ENCODE peak calls at places on chromosomes 5 and 9, in seven cellular contexts. U is HCT116, R is H1, Y is K562, F is HepG2, A is SK-N-SH, Q is GM12878. T is an unnamed sample.
A peak's percentile ranks its signal among the peaks of the same experiment; 100 is the strongest.

GRCh38 chr9:27369591-27369990 is 72.6 kb upstream of the EQTN start:
- DNase-seq in U (no peak), R (no peak), Y (no peak), F (no peak), A (no peak), Q (no peak), T (no peak)

GRCh38 chr9:115615821-115616665 is 498.1 kb upstream of the TNC start:
- DNase-seq in U (no peak), R (no peak), Y (no peak), F (no peak), A (peak; percentile 4), Q (no peak), T (no peak)

GRCh38 chr5:98499892-98500291 is 273.6 kb upstream of the RGMB start:
- DNase-seq in U (no peak), R (no peak), Y (no peak), F (no peak), A (no peak), Q (no peak), T (no peak)

GRCh38 chr5:117262607-117263131 is 688.0 kb upstream of the SEMA6A start:
- DNase-seq in U (no peak), R (no peak), Y (no peak), F (no peak), A (no peak), Q (no peak), T (no peak)

GRCh38 chr5:77138981-77139380 is 51.9 kb upstream of the ZBED3 start:
- DNase-seq in U (no peak), R (no peak), Y (no peak), F (no peak), A (peak; percentile 13), Q (no peak), T (no peak)

GRCh38 chr9:91163773-91164471 is 197.8 kb downstream of the AUH start:
- DNase-seq in U (no peak), R (no peak), Y (no peak), F (no peak), A (no peak), Q (no peak), T (no peak)

GRCh38 chr9:36064448-36065037 is 27.8 kb downstream of the RECK start:
- DNase-seq in U (no peak), R (no peak), Y (no peak), F (no peak), A (no peak), Q (no peak), T (no peak)

GRCh38 chr5:39678533-39678932 is 253.8 kb upstream of the DAB2 start:
- DNase-seq in U (no peak), R (no peak), Y (no peak), F (no peak), A (no peak), Q (no peak), T (no peak)

GRCh38 chr9:93471135-93471534 is 17.8 kb upstream of the FAM120AOS start:
- DNase-seq in U (no peak), R (no peak), Y (no peak), F (no peak), A (no peak), Q (no peak), T (no peak)

GRCh38 chr5:158832736-158833135 is 267.0 kb downstream of the EBF1 start:
- DNase-seq in U (no peak), R (no peak), Y (no peak), F (no peak), A (no peak), Q (no peak), T (no peak)

GRCh38 chr5:145806923-145807322 is 28.2 kb downstream of the PRELID2 start:
- DNase-seq in U (no peak), R (no peak), Y (no peak), F (no peak), A (no peak), Q (no peak), T (no peak)

GRCh38 chr9:117496307-117496706 is 81.5 kb upstream of the ASTN2 start:
- DNase-seq in U (no peak), R (no peak), Y (no peak), F (no peak), A (no peak), Q (no peak), T (no peak)

GRCh38 chr5:140342287-140342686 is 4.1 kb downstream of the HBEGF start:
- DNase-seq in U (no peak), R (no peak), Y (no peak), F (no peak), A (no peak), Q (peak; percentile 60), T (no peak)

GRCh38 chr5:106331415-106331814 is 1339.3 kb downstream of the EFNA5 start:
- DNase-seq in U (no peak), R (no peak), Y (no peak), F (no peak), A (no peak), Q (no peak), T (no peak)

GRCh38 chr5:124789104-124789605 is 42.7 kb upstream of the ZNF608 start:
- DNase-seq in U (no peak), R (no peak), Y (no peak), F (no peak), A (no peak), Q (no peak), T (no peak)

GRCh38 chr9:2255128-2255527 is 240.0 kb downstream of the SMARCA2 start:
- DNase-seq in U (no peak), R (no peak), Y (no peak), F (peak; percentile 17), A (no peak), Q (no peak), T (peak; percentile 58)

GRCh38 chr9:13163946-13164345 is 115.5 kb downstream of the MPDZ start:
- DNase-seq in U (no peak), R (no peak), Y (no peak), F (no peak), A (no peak), Q (no peak), T (no peak)

GRCh38 chr5:33639478-33639877 is 198.7 kb downstream of the TARS1 start:
- DNase-seq in U (no peak), R (no peak), Y (no peak), F (no peak), A (no peak), Q (no peak), T (no peak)

GRCh38 chr9:93254806-93255519 is 71.0 kb downstream of the WNK2 start:
- DNase-seq in U (no peak), R (peak; percentile 42), Y (no peak), F (no peak), A (no peak), Q (no peak), T (no peak)

GRCh38 chr5:39211773-39212172 is 7.6 kb downstream of the FYB1 start:
- DNase-seq in U (no peak), R (no peak), Y (no peak), F (no peak), A (no peak), Q (no peak), T (no peak)

GRCh38 chr9:129482521-129483466 is 138.1 kb downstream of the C9orf50 start:
- DNase-seq in U (no peak), R (no peak), Y (peak; percentile 84), F (no peak), A (peak; percentile 90), Q (no peak), T (peak; percentile 83)

GRCh38 chr5:76175051-76175666 is 92.0 kb downstream of the SV2C start:
- DNase-seq in U (peak; percentile 46), R (peak; percentile 71), Y (peak; percentile 68), F (peak; percentile 48), A (peak; percentile 80), Q (peak; percentile 32), T (peak; percentile 90)

GRCh38 chr9:115524467-115525059 is 406.6 kb upstream of the TNC start:
- DNase-seq in U (peak; percentile 47), R (no peak), Y (no peak), F (peak; percentile 32), A (peak; percentile 44), Q (no peak), T (peak; percentile 16)

GRCh38 chr9:129639034-129639630 is 2.8 kb downstream of the ASB6 start:
- DNase-seq in U (no peak), R (no peak), Y (no peak), F (no peak), A (no peak), Q (no peak), T (no peak)

GRCh38 chr9:3956081-3956701 is 343.7 kb downstream of the GLIS3 start:
- DNase-seq in U (no peak), R (no peak), Y (no peak), F (no peak), A (no peak), Q (no peak), T (no peak)

GRCh38 chr9:16771352-16771751 is 99.1 kb downstream of the BNC2 start:
- DNase-seq in U (no peak), R (no peak), Y (no peak), F (no peak), A (no peak), Q (no peak), T (no peak)

GRCh38 chr9:78292716-78293497 is 4.0 kb upstream of the PSAT1 start:
- DNase-seq in U (no peak), R (no peak), Y (no peak), F (peak; percentile 62), A (no peak), Q (no peak), T (no peak)

GRCh38 chr5:164153469-164154172 is 648.2 kb downstream of the MAT2B start:
- DNase-seq in U (no peak), R (no peak), Y (no peak), F (no peak), A (no peak), Q (no peak), T (no peak)

GRCh38 chr5:141915881-141916336 is 7.8 kb upstream of the DELE1 start:
- DNase-seq in U (peak; percentile 8), R (peak; percentile 58), Y (no peak), F (no peak), A (no peak), Q (no peak), T (no peak)

GRCh38 chr5:172953776-172954189 is 5.4 kb upstream of the RPL26L1 start:
- DNase-seq in U (no peak), R (no peak), Y (no peak), F (no peak), A (no peak), Q (no peak), T (no peak)
- TF ChIP-seq JUND in U (no peak), R (no peak), Y (no peak), F (no peak), A (peak; percentile 46), Q (no peak), T (no peak)

GRCh38 chr5:5665225-5666075 is 243.0 kb downstream of the ICE1 start:
- DNase-seq in U (peak; percentile 27), R (no peak), Y (no peak), F (no peak), A (no peak), Q (no peak), T (no peak)
- TF ChIP-seq JUND in U (no peak), R (no peak), Y (no peak), F (no peak), A (no peak), Q (no peak), T (no peak)

GRCh38 chr5:175517824-175518450 is 39.6 kb downstream of the SFXN1 start:
- DNase-seq in U (peak; percentile 8), R (no peak), Y (peak; percentile 67), F (no peak), A (no peak), Q (no peak), T (no peak)
- TF ChIP-seq JUND in U (peak; percentile 81), R (no peak), Y (peak; percentile 99), F (no peak), A (peak; percentile 75), Q (no peak), T (no peak)

DNA sequence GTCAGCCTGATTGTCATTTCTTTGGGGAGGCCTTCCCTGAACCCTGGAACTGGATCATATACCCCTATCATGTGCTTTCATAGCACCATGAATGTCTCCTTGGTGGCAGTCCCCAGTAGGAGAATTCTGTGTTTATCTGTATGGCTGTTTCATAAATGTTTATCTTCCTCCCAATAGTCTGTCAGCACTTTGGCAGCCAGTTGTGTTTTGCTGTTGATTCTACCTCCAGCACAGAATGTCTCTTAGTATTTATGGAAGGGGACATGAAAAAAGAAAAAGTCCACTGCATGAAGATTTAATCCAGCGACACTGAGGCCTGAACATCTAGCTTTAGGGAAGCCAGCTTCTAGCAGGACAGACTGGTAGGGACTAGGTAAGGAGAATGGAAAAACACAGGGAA is 38.3 kb downstream of the GHR start:
- DNase-seq in U (no peak), R (no peak), Y (no peak), F (no peak), A (no peak), Q (no peak), T (no peak)
- TF ChIP-seq JUND in U (no peak), R (no peak), Y (no peak), F (no peak), A (no peak), Q (no peak), T (no peak)

T was measured in T47D.